ENCODE peak calls at places on chromosome 1, in six cellular contexts. W, B, C, Z, X and O are unnamed samples. For H3K27me3, the result is how much of the 10 kb centered on the place peaks cover.

GRCh38 chr1:15525043-15525958 is 1.3 kb upstream of the CASP9 start:
- DNase-seq in X (peak), C (no peak), B (no peak), Z (peak), W (peak), O (peak)

GRCh38 chr1:110452330-110452729 is 1.4 kb downstream of the PROK1 start:
- DNase-seq in B (no peak), Z (no peak), X (peak), W (no peak), C (no peak), O (no peak)

GRCh38 chr1:59186656-59187055 is 110.2 kb upstream of the FGGY start:
- DNase-seq in B (no peak), W (no peak), C (no peak), Z (no peak), X (no peak), O (no peak)

GRCh38 chr1:2861988-2862430 is 60.5 kb upstream of the TTC34 start:
- DNase-seq in Z (no peak), C (no peak), W (no peak), B (no peak), X (peak), O (no peak)

GRCh38 chr1:234531181-234532132 is 52.5 kb upstream of the TARBP1 start:
- DNase-seq in B (no peak), Z (peak), W (peak), X (peak), C (peak), O (no peak)

GRCh38 chr1:21340230-21340564 is 49.9 kb upstream of the ECE1 start:
- DNase-seq in X (peak), C (no peak), B (no peak), W (no peak), Z (peak), O (no peak)

GRCh38 chr1:72129869-72130268 is 152.5 kb downstream of the NEGR1 start:
- DNase-seq in C (no peak), Z (no peak), W (no peak), B (no peak), X (no peak), O (no peak)

GRCh38 chr1:210412240-210412639 is 83.5 kb downstream of the HHAT start:
- DNase-seq in B (no peak), Z (no peak), C (no peak), X (no peak), W (no peak), O (no peak)

GRCh38 chr1:240282061-240282830 is 190.6 kb downstream of the FMN2 start:
- DNase-seq in C (no peak), B (no peak), X (no peak), W (no peak), Z (peak), O (no peak)

GRCh38 chr1:8213136-8213535 is 104.8 kb upstream of the SLC45A1 start:
- DNase-seq in C (no peak), B (no peak), Z (no peak), X (no peak), W (no peak), O (no peak)

GRCh38 chr1:154398141-154398540 is 7.0 kb upstream of the IL6R start:
- DNase-seq in C (no peak), B (no peak), W (no peak), X (no peak), Z (no peak), O (no peak)

GRCh38 chr1:154733621-154734020 is 125.6 kb upstream of the ADAR start:
- DNase-seq in W (no peak), X (no peak), Z (no peak), B (no peak), C (no peak), O (no peak)

GRCh38 chr1:94045465-94046056 is 75.4 kb downstream of the ABCA4 start:
- DNase-seq in B (no peak), C (peak), W (peak), Z (peak), X (peak), O (peak)

GRCh38 chr1:25528881-25529517 is 14.4 kb upstream of the LDLRAP1 start:
- DNase-seq in Z (no peak), B (no peak), X (no peak), C (no peak), W (no peak), O (no peak)

GRCh38 chr1:116824631-116825399 is 70.6 kb downstream of the CD2 start:
- DNase-seq in B (no peak), C (no peak), Z (no peak), X (no peak), W (no peak), O (no peak)

GRCh38 chr1:8214501-8215173 is 103.3 kb upstream of the SLC45A1 start:
- DNase-seq in W (no peak), C (no peak), Z (no peak), X (no peak), B (no peak), O (no peak)

GRCh38 chr1:176815621-176816020 is 348.9 kb downstream of the ASTN1 start:
- DNase-seq in X (no peak), Z (no peak), W (no peak), B (no peak), C (no peak), O (no peak)

DNA sequence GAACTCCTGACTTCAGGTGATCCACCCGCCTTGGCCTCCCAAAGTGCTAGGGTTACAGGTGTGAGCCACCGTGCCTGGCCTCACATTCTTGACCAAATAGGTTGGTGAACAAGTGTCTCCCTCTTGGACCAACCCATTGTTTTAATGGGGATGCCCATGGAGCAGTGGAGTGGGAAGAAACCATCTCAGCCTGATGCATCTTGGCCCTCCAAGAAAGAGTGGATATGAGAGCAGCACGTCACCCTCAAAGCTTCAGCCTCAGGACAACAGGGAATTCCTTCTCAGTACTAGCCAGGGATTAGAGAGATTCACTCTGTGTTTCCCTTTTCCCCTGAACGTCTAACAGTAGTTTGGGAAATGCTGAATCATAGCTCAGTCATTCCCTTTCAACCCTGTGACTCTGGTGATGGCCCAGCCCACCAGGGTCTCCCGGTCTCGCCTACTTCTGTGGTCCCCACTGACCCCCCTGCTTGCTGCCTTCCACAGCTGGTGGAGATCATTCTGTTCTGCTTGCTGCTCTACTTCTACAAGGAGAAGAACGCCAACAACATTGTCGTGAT is 37.4 kb downstream of the NIPAL3 start:
- DNase-seq in W (no peak), B (no peak), Z (no peak), C (no peak), X (no peak), O (no peak)
- H3K4me3 ChIP-seq in W (no peak), B (no peak), Z (no peak), C (no peak), X (no peak), O (no peak)

GRCh38 chr1:184153731-184154130 is 102.2 kb downstream of the TSEN15 start:
- DNase-seq in Z (no peak), X (no peak), W (no peak), C (no peak), B (no peak), O (no peak)

GRCh38 chr1:184152944-184153343 is 101.4 kb downstream of the TSEN15 start:
- DNase-seq in C (no peak), W (no peak), Z (no peak), B (no peak), X (no peak), O (no peak)

GRCh38 chr1:184146202-184146601 is 94.7 kb downstream of the TSEN15 start:
- DNase-seq in C (no peak), B (no peak), Z (no peak), W (no peak), X (no peak), O (no peak)

GRCh38 chr1:184152502-184152901 is 101.0 kb downstream of the TSEN15 start:
- DNase-seq in B (no peak), Z (no peak), X (no peak), C (peak), W (no peak), O (no peak)

GRCh38 chr1:184150776-184151531 is 99.4 kb downstream of the TSEN15 start:
- DNase-seq in C (peak), W (no peak), B (no peak), Z (no peak), X (no peak), O (no peak)
- H3K27me3 ChIP-seq in C (under half), W (under half), B (under half), Z (under half), X (under half), O (under half)

GRCh38 chr1:164770149-164770529 is 211.2 kb downstream of the PBX1 start:
- DNase-seq in C (no peak), Z (no peak), W (no peak), X (no peak), B (no peak), O (no peak)

GRCh38 chr1:164769504-164770148 is 210.6 kb downstream of the PBX1 start:
- DNase-seq in X (no peak), Z (no peak), C (no peak), W (no peak), B (no peak), O (no peak)

GRCh38 chr1:164768045-164768402 is 209.0 kb downstream of the PBX1 start:
- DNase-seq in C (no peak), X (no peak), B (no peak), Z (no peak), W (no peak), O (no peak)

GRCh38 chr1:164767257-164768044 is 208.5 kb downstream of the PBX1 start:
- DNase-seq in Z (peak), C (no peak), B (no peak), W (no peak), X (no peak), O (no peak)

GRCh38 chr1:164768619-164769018 is 209.6 kb downstream of the PBX1 start:
- DNase-seq in B (no peak), C (no peak), W (no peak), X (no peak), Z (no peak), O (no peak)
- H3K4me3 ChIP-seq in B (no peak), C (no peak), W (no peak), X (no peak), Z (no peak), O (no peak)

DNA sequence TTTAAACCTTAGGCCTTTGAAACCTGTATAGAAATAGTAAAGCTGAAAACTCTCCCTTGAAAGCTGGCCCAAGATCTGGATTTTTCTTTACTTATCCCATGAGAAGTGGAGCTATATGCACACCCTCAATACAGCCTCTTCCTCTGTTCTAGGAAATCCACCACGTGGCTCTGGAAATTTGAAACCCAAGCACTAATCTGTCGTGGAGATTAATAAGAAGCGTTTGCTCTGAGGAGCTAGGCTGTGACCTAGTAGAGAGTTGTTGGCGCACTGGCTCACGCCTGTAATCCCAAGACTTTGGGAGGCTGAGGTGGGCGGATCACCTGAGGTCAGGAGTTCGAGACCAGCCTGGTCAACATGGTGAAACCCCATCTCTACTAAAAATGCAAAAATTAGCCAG is 291.3 kb upstream of the PLXNA2 start:
- DNase-seq in B (no peak), Z (no peak), W (no peak), X (no peak), C (no peak), O (no peak)
- H3K27me3 ChIP-seq in B (under half), Z (under half), W (under half), X (under half), C (under half), O (under half)